ENCODE peak calls at places on chromosomes 12 and 14, in six cellular contexts. One of them, this sample, is unnamed.

GRCh38 chr14:105912641-105913180 is 386.3 kb downstream of the TMEM121 start:
- DNase-seq in HFF-Myc: no peak
- DNase-seq in stimulated activated CD8-positive, alpha-beta memory T cell treated with anti-CD3 and anti-CD28 coated beads, Interleukin-15, amount 100 ng/mL, for 48 hours: no peak
- DNase-seq in PC-3: no peak
- DNase-seq in BE2C: no peak
- DNase-seq in neural progenitor cell: no peak
- DNase-seq in this sample: no peak

GRCh38 chr12:34601689-34602088 is 579.4 kb downstream of the ALG10 start:
- DNase-seq in HFF-Myc: no peak
- DNase-seq in stimulated activated CD8-positive, alpha-beta memory T cell treated with anti-CD3 and anti-CD28 coated beads, Interleukin-15, amount 100 ng/mL, for 48 hours: no peak
- DNase-seq in PC-3: no peak
- DNase-seq in BE2C: no peak
- DNase-seq in neural progenitor cell: no peak
- DNase-seq in this sample: no peak

GRCh38 chr12:132190012-132190755 is 45.9 kb downstream of the NOC4L start:
- DNase-seq in HFF-Myc: no peak
- DNase-seq in stimulated activated CD8-positive, alpha-beta memory T cell treated with anti-CD3 and anti-CD28 coated beads, Interleukin-15, amount 100 ng/mL, for 48 hours: no peak
- DNase-seq in PC-3: no peak
- DNase-seq in BE2C: no peak
- DNase-seq in neural progenitor cell: peak
- DNase-seq in this sample: no peak

GRCh38 chr12:131261906-131262305 is 308.2 kb downstream of the ADGRD1 start:
- DNase-seq in HFF-Myc: no peak
- DNase-seq in stimulated activated CD8-positive, alpha-beta memory T cell treated with anti-CD3 and anti-CD28 coated beads, Interleukin-15, amount 100 ng/mL, for 48 hours: no peak
- DNase-seq in PC-3: no peak
- DNase-seq in BE2C: no peak
- DNase-seq in neural progenitor cell: no peak
- DNase-seq in this sample: no peak

GRCh38 chr14:65704412-65704811 is 291.9 kb downstream of the FUT8 start:
- DNase-seq in HFF-Myc: no peak
- DNase-seq in stimulated activated CD8-positive, alpha-beta memory T cell treated with anti-CD3 and anti-CD28 coated beads, Interleukin-15, amount 100 ng/mL, for 48 hours: no peak
- DNase-seq in PC-3: no peak
- DNase-seq in BE2C: no peak
- DNase-seq in neural progenitor cell: no peak
- DNase-seq in this sample: no peak

GRCh38 chr14:103574104-103574503 is 11.3 kb downstream of the COA8 start:
- DNase-seq in HFF-Myc: no peak
- DNase-seq in stimulated activated CD8-positive, alpha-beta memory T cell treated with anti-CD3 and anti-CD28 coated beads, Interleukin-15, amount 100 ng/mL, for 48 hours: no peak
- DNase-seq in PC-3: no peak
- DNase-seq in BE2C: no peak
- DNase-seq in neural progenitor cell: no peak
- DNase-seq in this sample: no peak

GRCh38 chr12:108722992-108723766 is 8.1 kb downstream of the CORO1C start:
- DNase-seq in HFF-Myc: peak
- DNase-seq in stimulated activated CD8-positive, alpha-beta memory T cell treated with anti-CD3 and anti-CD28 coated beads, Interleukin-15, amount 100 ng/mL, for 48 hours: no peak
- DNase-seq in PC-3: peak
- DNase-seq in BE2C: no peak
- DNase-seq in neural progenitor cell: no peak
- DNase-seq in this sample: peak

GRCh38 chr12:32051511-32052299 is 54.9 kb upstream of the BICD1 start:
- DNase-seq in HFF-Myc: peak
- DNase-seq in stimulated activated CD8-positive, alpha-beta memory T cell treated with anti-CD3 and anti-CD28 coated beads, Interleukin-15, amount 100 ng/mL, for 48 hours: no peak
- DNase-seq in PC-3: peak
- DNase-seq in BE2C: no peak
- DNase-seq in neural progenitor cell: no peak
- DNase-seq in this sample: peak

GRCh38 chr14:56805201-56805991 is 4.9 kb downstream of the OTX2 start:
- DNase-seq in HFF-Myc: no peak
- DNase-seq in stimulated activated CD8-positive, alpha-beta memory T cell treated with anti-CD3 and anti-CD28 coated beads, Interleukin-15, amount 100 ng/mL, for 48 hours: no peak
- DNase-seq in PC-3: no peak
- DNase-seq in BE2C: no peak
- DNase-seq in neural progenitor cell: peak
- DNase-seq in this sample: no peak

GRCh38 chr12:70154960-70155589 is 88.2 kb upstream of the CNOT2 start:
- DNase-seq in HFF-Myc: peak
- DNase-seq in stimulated activated CD8-positive, alpha-beta memory T cell treated with anti-CD3 and anti-CD28 coated beads, Interleukin-15, amount 100 ng/mL, for 48 hours: no peak
- DNase-seq in PC-3: peak
- DNase-seq in BE2C: no peak
- DNase-seq in neural progenitor cell: peak
- DNase-seq in this sample: no peak

GRCh38 chr14:32469388-32470160 is 140.5 kb downstream of the AKAP6 start:
- DNase-seq in HFF-Myc: no peak
- DNase-seq in stimulated activated CD8-positive, alpha-beta memory T cell treated with anti-CD3 and anti-CD28 coated beads, Interleukin-15, amount 100 ng/mL, for 48 hours: no peak
- DNase-seq in PC-3: peak
- DNase-seq in BE2C: no peak
- DNase-seq in neural progenitor cell: peak
- DNase-seq in this sample: no peak

GRCh38 chr14:78946949-78947348 is 776.8 kb downstream of the NRXN3 start:
- DNase-seq in HFF-Myc: no peak
- DNase-seq in stimulated activated CD8-positive, alpha-beta memory T cell treated with anti-CD3 and anti-CD28 coated beads, Interleukin-15, amount 100 ng/mL, for 48 hours: no peak
- DNase-seq in PC-3: no peak
- DNase-seq in BE2C: no peak
- DNase-seq in neural progenitor cell: peak
- DNase-seq in this sample: no peak

GRCh38 chr12:116525418-116526001 is 33.7 kb upstream of the MAP1LC3B2 start:
- DNase-seq in HFF-Myc: no peak
- DNase-seq in stimulated activated CD8-positive, alpha-beta memory T cell treated with anti-CD3 and anti-CD28 coated beads, Interleukin-15, amount 100 ng/mL, for 48 hours: no peak
- DNase-seq in PC-3: peak
- DNase-seq in BE2C: no peak
- DNase-seq in neural progenitor cell: no peak
- DNase-seq in this sample: peak

GRCh38 chr12:15801770-15802393 is 12.7 kb upstream of the EPS8 start:
- DNase-seq in HFF-Myc: no peak
- DNase-seq in stimulated activated CD8-positive, alpha-beta memory T cell treated with anti-CD3 and anti-CD28 coated beads, Interleukin-15, amount 100 ng/mL, for 48 hours: no peak
- DNase-seq in PC-3: peak
- DNase-seq in BE2C: no peak
- DNase-seq in neural progenitor cell: no peak
- DNase-seq in this sample: no peak

GRCh38 chr12:108532061-108532848 is 17.2 kb downstream of the FICD start:
- DNase-seq in HFF-Myc: peak
- DNase-seq in stimulated activated CD8-positive, alpha-beta memory T cell treated with anti-CD3 and anti-CD28 coated beads, Interleukin-15, amount 100 ng/mL, for 48 hours: no peak
- DNase-seq in PC-3: no peak
- DNase-seq in BE2C: no peak
- DNase-seq in neural progenitor cell: no peak
- DNase-seq in this sample: no peak

GRCh38 chr12:110848524-110848923 is 1.7 kb downstream of the CCDC63 start:
- DNase-seq in HFF-Myc: no peak
- DNase-seq in stimulated activated CD8-positive, alpha-beta memory T cell treated with anti-CD3 and anti-CD28 coated beads, Interleukin-15, amount 100 ng/mL, for 48 hours: no peak
- DNase-seq in PC-3: no peak
- DNase-seq in BE2C: no peak
- DNase-seq in neural progenitor cell: no peak
- DNase-seq in this sample: no peak

This sample was measured in GM04504.